ENCODE peak calls at places on chromosomes 2 and 18, in six cellular contexts. Y is HCT116, N is breast epithelium, O is SK-N-SH, G is GM12878, U is GM23338. I is an unnamed sample.

GRCh38 chr18:78528437-78529228 is 451.0 kb upstream of the SALL3 start:
- DNase-seq in O (no peak), U (no peak), Y (no peak), N (no peak), G (no peak), I (no peak)

GRCh38 chr2:191566347-191566746 is 111.6 kb upstream of the NABP1 start:
- DNase-seq in N (peak), Y (peak), G (no peak), O (peak), U (peak), I (peak)

GRCh38 chr2:200784215-200784614 is 27.5 kb upstream of the BZW1 start:
- DNase-seq in O (no peak), U (no peak), Y (no peak), G (no peak), N (no peak), I (no peak)

GRCh38 chr18:10588975-10589374 is 63.1 kb downstream of the NAPG start:
- DNase-seq in Y (peak), G (no peak), U (no peak), O (peak), N (no peak), I (no peak)

GRCh38 chr2:176106636-176107539 is at the start of gene HOXD11:
- DNase-seq in N (no peak), G (no peak), O (peak), U (peak), Y (no peak), I (no peak)

GRCh38 chr18:10454800-10455550 is 540 bp downstream of the APCDD1 start:
- DNase-seq in U (peak), N (peak), G (no peak), Y (no peak), O (no peak), I (no peak)

GRCh38 chr2:136362676-136363390 is 244.9 kb upstream of the CXCR4 start:
- DNase-seq in G (no peak), U (no peak), O (no peak), Y (no peak), N (no peak), I (no peak)

GRCh38 chr2:209845666-209846065 is 74.0 kb downstream of the UNC80 start:
- DNase-seq in N (no peak), Y (no peak), G (no peak), U (no peak), O (no peak), I (no peak)

GRCh38 chr2:86335865-86336321 is 1.5 kb downstream of the REEP1 start:
- DNase-seq in G (no peak), Y (no peak), N (no peak), O (peak), U (peak), I (no peak)

DNA sequence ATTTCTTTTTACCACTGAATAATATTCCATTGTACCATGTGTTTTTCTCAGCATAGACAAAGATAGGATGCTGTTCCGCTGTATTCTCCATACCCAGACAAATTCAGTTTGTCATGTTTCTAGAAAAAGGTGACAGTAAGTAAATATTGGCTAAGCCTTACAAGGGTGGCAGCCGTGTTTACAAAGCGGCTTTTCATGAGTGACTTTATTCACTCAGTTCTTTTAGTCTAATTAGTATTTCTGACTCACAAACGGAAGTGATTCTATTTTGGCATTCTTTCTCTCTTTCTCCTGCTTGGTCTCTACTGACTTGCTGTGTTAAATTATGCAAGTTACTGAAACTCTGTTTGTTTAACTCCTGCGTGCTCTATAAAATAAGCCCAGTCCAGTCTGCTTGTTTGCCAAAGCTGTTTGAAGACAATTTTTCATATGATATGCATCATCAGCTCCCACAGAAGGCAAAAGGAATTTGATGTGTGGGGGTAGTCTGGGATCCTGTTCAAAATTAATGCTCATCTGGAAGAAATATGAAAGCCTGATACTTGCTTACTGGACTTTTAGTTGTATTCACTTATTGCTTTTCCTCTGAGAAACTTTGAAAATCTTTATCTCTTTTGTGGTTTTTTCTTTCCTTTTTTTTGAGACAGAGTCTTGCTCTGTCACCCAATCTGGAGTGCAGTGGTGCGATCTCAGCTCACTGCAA is 2.3 kb upstream of the PLEKHH2 start:
- DNase-seq in O (no peak), U (no peak), Y (no peak), G (no peak), N (no peak), I (no peak)
- TF ChIP-seq POLR2AphosphoS5 in O (no peak), U (no peak), Y (no peak), G (no peak), N (no peak), I (no peak)

GRCh38 chr2:120231974-120232635 is 8.9 kb upstream of the TMEM185B start:
- DNase-seq in U (no peak), Y (no peak), N (peak), G (peak), O (no peak), I (peak)
- H3K27ac ChIP-seq in U (no peak), Y (no peak), N (peak), G (peak), O (no peak), I (peak)

GRCh38 chr2:43226955-43227829 is 786 bp upstream of the ZFP36L2 start:
- DNase-seq in O (peak), G (no peak), Y (peak), N (peak), U (peak), I (peak)
- TF ChIP-seq POLR2AphosphoS5 in O (peak), G (no peak), Y (peak), N (peak), U (no peak), I (no peak)

DNA sequence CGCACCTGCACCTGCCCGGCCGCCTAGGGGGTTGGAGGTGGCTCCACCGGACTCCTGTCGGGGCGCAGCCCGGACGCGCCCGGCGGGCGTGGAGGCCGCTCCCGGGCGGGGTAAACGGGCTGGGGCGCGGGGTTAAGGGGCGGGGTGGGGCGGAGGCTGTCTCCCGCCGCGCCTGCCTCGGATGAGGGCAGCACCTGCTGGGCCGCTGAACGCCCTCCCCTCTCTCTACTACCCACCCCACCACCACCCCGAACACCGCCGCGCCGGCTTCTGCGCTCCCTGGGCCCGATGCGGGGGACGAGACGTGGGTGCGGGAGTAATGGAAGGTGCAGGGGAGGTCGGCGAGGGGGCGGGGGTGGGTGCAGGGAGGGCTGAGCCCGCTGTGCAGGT is 224.8 kb upstream of the ID2 start:
- DNase-seq in G (no peak), N (no peak), O (peak), Y (no peak), U (peak), I (peak)
- H3K27ac ChIP-seq in G (no peak), N (no peak), O (no peak), Y (no peak), U (no peak), I (no peak)

DNA sequence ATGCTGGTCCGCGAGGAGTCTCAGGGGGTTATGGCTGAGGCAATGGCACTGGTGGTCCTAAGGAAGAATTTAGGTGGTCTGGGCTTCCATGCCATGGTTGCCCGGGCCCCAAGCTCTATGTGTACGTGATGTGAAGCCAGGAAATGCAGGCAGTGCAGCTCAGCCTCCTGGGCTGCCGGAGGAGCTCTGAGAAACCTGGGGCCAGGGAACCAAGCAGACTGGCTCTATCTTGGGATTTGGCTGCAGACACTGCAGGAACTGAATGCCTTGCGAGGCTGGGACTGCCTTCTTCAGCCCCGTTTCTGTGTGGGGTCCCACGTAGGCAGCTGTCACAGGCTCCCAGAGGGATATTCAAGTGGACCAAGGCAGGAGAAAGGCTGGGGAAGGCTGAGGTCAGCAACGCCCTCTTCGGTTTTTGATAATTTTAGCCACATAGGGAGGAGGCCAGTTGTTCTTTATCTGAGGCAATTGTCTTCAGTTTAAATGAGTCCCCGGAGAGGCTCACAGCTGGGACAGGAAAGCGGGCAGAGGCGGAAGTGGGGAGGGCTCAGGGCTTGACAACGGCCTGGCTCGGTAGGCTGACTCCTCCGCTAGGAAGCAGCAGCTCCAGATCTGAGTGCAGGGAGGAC is 77.7 kb downstream of the RHOB start:
- DNase-seq in U (no peak), O (no peak), Y (no peak), G (no peak), N (no peak), I (no peak)
- TF ChIP-seq POLR2AphosphoS5 in U (no peak), O (no peak), Y (no peak), G (no peak), N (no peak), I (no peak)

DNA sequence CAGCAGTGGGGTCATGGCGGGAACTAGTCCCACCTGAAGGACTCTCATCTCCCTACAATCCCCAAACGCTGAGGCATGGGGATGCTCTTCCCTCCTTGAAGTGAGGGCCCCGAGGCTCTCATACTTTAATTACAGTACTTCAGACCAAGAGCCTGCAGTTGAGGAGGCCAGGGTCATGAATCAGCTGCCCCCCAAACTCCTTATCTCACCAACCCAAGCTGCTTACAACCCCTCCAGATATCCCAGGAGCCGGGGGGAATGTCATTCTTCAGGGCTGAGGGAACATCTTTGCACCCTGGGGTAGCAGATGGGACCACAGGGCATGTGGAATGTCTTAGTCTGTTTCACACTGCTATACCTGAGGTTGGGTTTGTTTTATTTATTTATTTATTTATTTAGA is 2.8 kb upstream of the CAPN10 start:
- DNase-seq in N (no peak), Y (no peak), U (no peak), G (no peak), O (no peak), I (no peak)
- H3K27ac ChIP-seq in N (no peak), Y (no peak), U (no peak), G (peak), O (no peak), I (no peak)

GRCh38 chr2:96262306-96262705 is 3.5 kb downstream of the TMEM127 start:
- DNase-seq in O (no peak), Y (no peak), N (no peak), U (no peak), G (no peak), I (no peak)
- TF ChIP-seq POLR2AphosphoS5 in O (no peak), Y (no peak), N (no peak), U (no peak), G (no peak), I (no peak)

DNA sequence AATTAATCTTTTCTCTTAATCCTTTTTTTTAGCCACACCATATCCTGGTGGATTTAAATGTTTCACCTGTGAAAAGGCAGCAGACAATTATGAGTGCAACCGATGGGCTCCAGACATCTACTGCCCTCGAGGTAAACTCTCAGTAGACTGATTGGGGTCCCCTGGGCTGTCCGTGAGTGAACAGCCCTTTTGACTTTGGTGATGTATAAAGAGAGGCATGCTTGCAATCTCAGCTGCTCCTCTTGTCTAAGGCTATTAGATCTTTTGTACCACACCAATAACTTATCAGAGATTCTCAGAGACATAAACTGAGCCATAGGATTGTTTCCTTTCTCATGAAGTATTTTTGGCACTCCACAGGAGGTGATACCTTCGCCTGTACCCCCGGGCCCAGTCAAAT is 118.6 kb downstream of the LYPD6 start:
- DNase-seq in U (no peak), O (no peak), Y (no peak), G (no peak), N (no peak), I (no peak)
- H3K27ac ChIP-seq in U (no peak), O (no peak), Y (no peak), G (no peak), N (no peak), I (no peak)

I was measured in suprapubic skin.